ENCODE peak calls at places on chromosomes 1 and 21, in seven cellular contexts. One of them, this sample, is unnamed.

GRCh38 chr21:23812485-23812884 is 1794.8 kb downstream of the MRPL39 start:
- DNase-seq in AG08396: no peak
- DNase-seq in GM03348: no peak
- DNase-seq in RCC 7860: no peak
- DNase-seq in AG09319: no peak
- DNase-seq in endothelial cell: no peak
- DNase-seq in left colon: no peak
- DNase-seq in this sample: no peak

GRCh38 chr1:58346076-58346435 is 200.5 kb downstream of the OMA1 start:
- DNase-seq in AG09319: no peak
- DNase-seq in endothelial cell: no peak
- DNase-seq in GM03348: no peak
- DNase-seq in RCC 7860: no peak
- DNase-seq in left colon: no peak
- DNase-seq in AG08396: no peak
- DNase-seq in this sample: no peak

GRCh38 chr1:19096036-19096833 is 113.8 kb downstream of the UBR4 start:
- DNase-seq in AG08396: peak; percentile 43
- DNase-seq in AG09319: no peak
- DNase-seq in endothelial cell: peak; percentile 39
- DNase-seq in GM03348: peak; percentile 34
- DNase-seq in RCC 7860: peak; percentile 50
- DNase-seq in left colon: peak; percentile 54
- DNase-seq in this sample: no peak

GRCh38 chr21:44750675-44751025 is 39.3 kb upstream of the TSPEAR start:
- DNase-seq in endothelial cell: no peak
- DNase-seq in GM03348: no peak
- DNase-seq in left colon: no peak
- DNase-seq in AG08396: no peak
- DNase-seq in AG09319: no peak
- DNase-seq in RCC 7860: no peak
- DNase-seq in this sample: no peak

GRCh38 chr1:223087231-223087990 is 55.6 kb downstream of the TLR5 start:
- DNase-seq in endothelial cell: no peak
- DNase-seq in GM03348: no peak
- DNase-seq in AG08396: no peak
- DNase-seq in left colon: no peak
- DNase-seq in AG09319: no peak
- DNase-seq in RCC 7860: no peak
- DNase-seq in this sample: no peak

GRCh38 chr1:201753492-201753891 is 75.5 kb upstream of the IPO9 start:
- DNase-seq in AG09319: no peak
- DNase-seq in RCC 7860: no peak
- DNase-seq in GM03348: no peak
- DNase-seq in endothelial cell: no peak
- DNase-seq in left colon: no peak
- DNase-seq in AG08396: no peak
- DNase-seq in this sample: no peak

GRCh38 chr21:41418393-41418792 is 7.6 kb upstream of the MX1 start:
- DNase-seq in GM03348: no peak
- DNase-seq in AG08396: no peak
- DNase-seq in AG09319: no peak
- DNase-seq in RCC 7860: no peak
- DNase-seq in left colon: no peak
- DNase-seq in endothelial cell: no peak
- DNase-seq in this sample: no peak

GRCh38 chr1:220798338-220798737 is 11.6 kb downstream of the MTARC1 start:
- DNase-seq in RCC 7860: no peak
- DNase-seq in GM03348: no peak
- DNase-seq in AG08396: no peak
- DNase-seq in AG09319: no peak
- DNase-seq in endothelial cell: no peak
- DNase-seq in left colon: no peak
- DNase-seq in this sample: no peak

GRCh38 chr1:109704173-109704572 is 7.9 kb upstream of the GSTM5 start:
- DNase-seq in left colon: no peak
- DNase-seq in GM03348: no peak
- DNase-seq in endothelial cell: no peak
- DNase-seq in AG09319: no peak
- DNase-seq in RCC 7860: no peak
- DNase-seq in AG08396: peak; percentile 0
- DNase-seq in this sample: no peak

GRCh38 chr1:22747021-22747734 is 36.5 kb downstream of the EPHB2 start:
- DNase-seq in RCC 7860: peak; percentile 97
- DNase-seq in AG09319: no peak
- DNase-seq in GM03348: peak; percentile 36
- DNase-seq in endothelial cell: no peak
- DNase-seq in AG08396: peak; percentile 61
- DNase-seq in left colon: no peak
- DNase-seq in this sample: peak; percentile 50

GRCh38 chr1:226097866-226098625 is 35.5 kb downstream of the H3-3A start:
- DNase-seq in RCC 7860: no peak
- DNase-seq in AG08396: no peak
- DNase-seq in left colon: no peak
- DNase-seq in AG09319: no peak
- DNase-seq in GM03348: peak; percentile 52
- DNase-seq in endothelial cell: no peak
- DNase-seq in this sample: no peak

GRCh38 chr1:186511761-186512637 is 51.1 kb upstream of the PDC start:
- DNase-seq in RCC 7860: no peak
- DNase-seq in AG08396: no peak
- DNase-seq in endothelial cell: no peak
- DNase-seq in GM03348: no peak
- DNase-seq in AG09319: no peak
- DNase-seq in left colon: peak; percentile 12
- DNase-seq in this sample: no peak

GRCh38 chr1:30977105-30977504 is 68.5 kb upstream of the SDC3 start:
- DNase-seq in AG09319: no peak
- DNase-seq in endothelial cell: no peak
- DNase-seq in AG08396: no peak
- DNase-seq in left colon: no peak
- DNase-seq in GM03348: peak; percentile 16
- DNase-seq in RCC 7860: no peak
- DNase-seq in this sample: no peak

GRCh38 chr1:114315601-114316000 is 161.9 kb upstream of the SYT6 start:
- DNase-seq in endothelial cell: no peak
- DNase-seq in GM03348: peak; percentile 54
- DNase-seq in AG09319: peak; percentile 2
- DNase-seq in RCC 7860: no peak
- DNase-seq in AG08396: no peak
- DNase-seq in left colon: no peak
- DNase-seq in this sample: no peak

GRCh38 chr1:182603646-182604127 is 502 bp downstream of the RGS16 start:
- DNase-seq in AG09319: no peak
- DNase-seq in AG08396: no peak
- DNase-seq in left colon: no peak
- DNase-seq in RCC 7860: no peak
- DNase-seq in endothelial cell: no peak
- DNase-seq in GM03348: no peak
- DNase-seq in this sample: no peak

GRCh38 chr1:174058639-174059038 is 36.5 kb upstream of the RC3H1 start:
- DNase-seq in AG08396: no peak
- DNase-seq in GM03348: no peak
- DNase-seq in left colon: no peak
- DNase-seq in RCC 7860: no peak
- DNase-seq in AG09319: no peak
- DNase-seq in endothelial cell: no peak
- DNase-seq in this sample: no peak

This sample was measured in H54.